ENCODE peak calls at places on chromosomes 5 and 9, in nine cellular contexts. Q is kidney; C is brain microvascular endothelial cell; F is HCT116; A is A673; Z is cardiac muscle cell; S is CD8-positive, alpha-beta T cell; T is psoas muscle; U is heart right ventricle. R is an unnamed sample. For H3K36me3, the result is how much of the 10 kb centered on the place peaks cover.

GRCh38 chr9:132239999-132240859 is 78.4 kb downstream of the NTNG2 start:
- DNase-seq in Q (peak), C (no peak), F (no peak), A (no peak), Z (no peak), S (no peak), T (no peak), U (no peak), R (peak)

GRCh38 chr5:44868541-44868940 is 59.8 kb downstream of the MRPS30 start:
- DNase-seq in Q (no peak), C (no peak), F (no peak), A (no peak), Z (no peak), S (no peak), T (no peak), U (no peak), R (no peak)

GRCh38 chr5:159620853-159621540 is 290.7 kb upstream of the IL12B start:
- DNase-seq in Q (no peak), C (no peak), F (no peak), A (no peak), Z (peak), S (no peak), T (no peak), U (no peak), R (no peak)

GRCh38 chr5:55278778-55279177 is 28.7 kb downstream of the DHX29 start:
- DNase-seq in Q (no peak), C (peak), F (no peak), A (no peak), Z (no peak), S (no peak), T (no peak), U (no peak), R (no peak)

GRCh38 chr5:125455041-125455440 is 708.6 kb upstream of the ZNF608 start:
- DNase-seq in Q (no peak), C (no peak), F (no peak), A (no peak), Z (peak), S (no peak), T (no peak), U (no peak), R (no peak)

GRCh38 chr9:23557691-23558090 is 268.3 kb downstream of the ELAVL2 start:
- DNase-seq in Q (no peak), C (no peak), F (no peak), A (no peak), Z (no peak), S (no peak), T (no peak), U (no peak), R (no peak)

GRCh38 chr5:143516249-143516648 is 112.8 kb upstream of the NR3C1 start:
- DNase-seq in Q (no peak), C (no peak), F (no peak), A (no peak), Z (no peak), S (no peak), T (no peak), U (no peak), R (no peak)

GRCh38 chr9:126869368-126869767 is 8.9 kb downstream of the ZBTB34 start:
- DNase-seq in Q (no peak), C (no peak), F (no peak), A (no peak), Z (no peak), S (no peak), T (no peak), U (no peak), R (no peak)

GRCh38 chr5:148808864-148809642 is 17.4 kb upstream of the ADRB2 start:
- DNase-seq in Q (no peak), C (no peak), F (no peak), A (peak), Z (no peak), S (no peak), T (no peak), U (peak), R (peak)

GRCh38 chr5:9183306-9183705 is 362.6 kb downstream of the SEMA5A start:
- DNase-seq in Q (no peak), C (no peak), F (no peak), A (no peak), Z (no peak), S (no peak), T (no peak), U (no peak), R (no peak)

GRCh38 chr9:107243757-107244156 is 39.3 kb upstream of the RAD23B start:
- DNase-seq in Q (no peak), C (peak), F (peak), A (no peak), Z (no peak), S (no peak), T (no peak), U (no peak), R (no peak)

GRCh38 chr5:107514305-107514704 is 156.4 kb downstream of the EFNA5 start:
- DNase-seq in Q (no peak), C (no peak), F (no peak), A (no peak), Z (no peak), S (no peak), T (no peak), U (no peak), R (no peak)

DNA sequence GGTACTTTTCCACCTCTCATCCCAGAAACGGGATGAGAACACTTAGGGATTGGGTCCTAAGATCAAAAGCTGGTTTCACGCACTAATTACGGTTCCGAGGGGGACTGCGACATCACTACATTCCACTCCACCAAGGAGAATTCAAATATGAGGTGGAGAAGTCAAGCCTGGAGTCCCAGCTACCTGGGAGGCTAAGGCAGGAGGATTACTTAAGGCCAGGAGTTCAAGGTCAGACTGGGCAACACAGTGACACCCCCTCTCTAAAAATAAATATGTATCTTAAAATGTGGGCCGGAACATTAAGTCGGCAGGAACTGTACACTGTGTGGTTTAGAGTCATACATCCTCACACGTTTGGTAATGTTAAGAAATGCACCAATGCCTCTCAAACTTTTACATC is 1.6 kb downstream of the GOLGA2 start:
- DNase-seq in Q (no peak), C (no peak), F (no peak), A (no peak), Z (no peak), S (no peak), T (no peak), U (no peak), R (no peak)
- H3K4me3 ChIP-seq in Q (peak), C (peak), F (peak), A (peak), Z (no peak), S (no peak), T (peak), U (peak), R (peak)

GRCh38 chr5:169592937-169593650 is 9.5 kb downstream of the SPDL1 start:
- DNase-seq in Q (no peak), C (no peak), F (no peak), A (no peak), Z (no peak), S (no peak), T (no peak), U (no peak), R (no peak)

GRCh38 chr5:169590602-169591001 is 7.0 kb downstream of the SPDL1 start:
- DNase-seq in Q (no peak), C (no peak), F (no peak), A (no peak), Z (no peak), S (no peak), T (no peak), U (no peak), R (no peak)

GRCh38 chr5:169599451-169599850 is 15.9 kb downstream of the SPDL1 start:
- DNase-seq in Q (no peak), C (peak), F (no peak), A (no peak), Z (no peak), S (no peak), T (no peak), U (no peak), R (no peak)

GRCh38 chr5:169591636-169592035 is 8.1 kb downstream of the SPDL1 start:
- DNase-seq in Q (no peak), C (peak), F (no peak), A (no peak), Z (peak), S (no peak), T (no peak), U (no peak), R (no peak)

DNA sequence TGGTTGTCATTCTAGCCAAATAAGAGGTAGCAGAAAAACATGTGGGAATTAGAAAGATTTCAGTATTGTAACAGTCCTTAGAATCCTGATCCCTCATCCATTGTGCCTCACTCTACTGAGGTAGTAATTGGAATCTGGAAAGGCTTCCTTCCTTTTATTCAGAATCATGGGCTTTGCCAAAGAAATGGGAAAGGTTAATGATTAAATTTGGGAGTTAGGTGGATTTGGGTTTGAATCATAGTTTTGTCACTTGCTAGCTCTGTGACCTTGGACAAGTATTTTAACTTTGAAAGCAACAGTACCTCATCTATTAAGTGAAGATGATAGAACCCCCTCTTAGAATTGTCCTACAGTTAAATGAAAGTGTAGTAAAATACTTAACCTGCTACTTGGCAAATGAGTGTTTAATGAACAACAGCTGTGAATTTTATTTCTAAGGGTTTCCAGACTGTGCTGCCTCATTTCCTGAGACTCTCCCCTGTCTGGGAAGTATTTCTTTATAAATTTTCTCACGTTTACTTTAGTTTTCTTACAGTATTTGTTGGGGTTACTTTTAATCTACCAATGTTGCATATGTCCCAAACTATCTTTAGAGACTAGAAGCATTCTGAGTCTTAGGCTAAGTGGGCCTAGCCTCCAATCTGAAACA is 11.7 kb downstream of the SPDL1 start:
- DNase-seq in Q (no peak), C (no peak), F (no peak), A (no peak), Z (no peak), S (no peak), T (no peak), U (no peak), R (no peak)
- H3K36me3 ChIP-seq in Q (under half), C (under half), F (half or more), A (half or more), Z (half or more), S (under half), T (half or more), U (half or more), R (half or more)

DNA sequence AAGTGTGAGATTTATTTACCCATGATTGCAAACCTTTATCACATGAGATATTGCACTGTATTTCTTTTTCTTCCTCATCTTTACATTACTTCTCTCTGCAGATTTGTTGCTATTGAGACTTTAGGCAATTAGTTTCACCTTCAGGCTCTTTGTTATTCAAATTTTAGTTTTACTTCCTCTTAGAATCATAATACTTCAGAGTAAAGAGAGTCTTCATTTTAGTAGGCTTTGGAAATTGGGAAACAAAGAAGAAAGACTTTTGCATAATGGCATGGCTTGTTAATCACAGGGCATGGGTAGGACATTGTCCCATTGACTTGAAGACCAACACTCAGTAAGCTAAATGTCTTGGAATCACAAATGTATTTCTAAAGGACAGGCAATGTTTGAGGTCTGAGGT is 1.2 kb upstream of the PCDHGA5 start:
- DNase-seq in Q (no peak), C (no peak), F (no peak), A (no peak), Z (no peak), S (no peak), T (no peak), U (no peak), R (no peak)
- TF ChIP-seq CTCF in Q (no peak), C (no peak), F (no peak), A (no peak), Z (no peak), S (no peak), T (no peak), U (no peak), R (no peak)

GRCh38 chr9:108759835-108760234 is 96.0 kb downstream of the ACTL7B start:
- DNase-seq in Q (no peak), C (no peak), F (no peak), A (no peak), Z (no peak), S (no peak), T (no peak), U (no peak), R (no peak)

GRCh38 chr9:108762348-108763055 is 93.3 kb downstream of the ACTL7B start:
- DNase-seq in Q (no peak), C (no peak), F (no peak), A (no peak), Z (no peak), S (no peak), T (no peak), U (no peak), R (no peak)

GRCh38 chr9:108761530-108762347 is 94.0 kb downstream of the ACTL7B start:
- DNase-seq in Q (no peak), C (peak), F (peak), A (peak), Z (peak), S (no peak), T (peak), U (peak), R (no peak)

GRCh38 chr9:108759399-108759798 is 96.4 kb downstream of the ACTL7B start:
- DNase-seq in Q (no peak), C (no peak), F (no peak), A (no peak), Z (no peak), S (no peak), T (no peak), U (no peak), R (no peak)

DNA sequence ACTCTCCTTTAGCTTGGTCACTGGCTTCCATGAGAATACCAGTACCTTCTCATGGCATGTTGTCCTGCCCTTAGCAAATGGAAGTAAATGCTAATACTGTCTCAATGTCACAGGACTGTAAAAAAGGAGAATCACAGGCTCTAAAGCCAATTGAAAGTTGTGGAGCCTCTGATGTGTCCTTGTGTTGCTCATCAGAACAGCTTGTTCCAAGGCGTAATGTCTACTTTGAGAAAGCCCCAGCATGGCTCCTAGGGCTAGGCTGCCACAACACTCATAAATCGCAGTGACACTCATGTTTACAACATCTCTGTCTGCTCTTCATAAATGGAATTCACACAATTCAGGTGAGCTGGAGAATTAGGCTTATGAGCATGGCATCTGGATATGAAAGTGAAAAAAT is 94.9 kb downstream of the ACTL7B start:
- DNase-seq in Q (no peak), C (no peak), F (no peak), A (no peak), Z (no peak), S (no peak), T (no peak), U (no peak), R (no peak)
- H3K4me3 ChIP-seq in Q (no peak), C (no peak), F (no peak), A (no peak), Z (no peak), S (no peak), T (no peak), U (no peak), R (no peak)

DNA sequence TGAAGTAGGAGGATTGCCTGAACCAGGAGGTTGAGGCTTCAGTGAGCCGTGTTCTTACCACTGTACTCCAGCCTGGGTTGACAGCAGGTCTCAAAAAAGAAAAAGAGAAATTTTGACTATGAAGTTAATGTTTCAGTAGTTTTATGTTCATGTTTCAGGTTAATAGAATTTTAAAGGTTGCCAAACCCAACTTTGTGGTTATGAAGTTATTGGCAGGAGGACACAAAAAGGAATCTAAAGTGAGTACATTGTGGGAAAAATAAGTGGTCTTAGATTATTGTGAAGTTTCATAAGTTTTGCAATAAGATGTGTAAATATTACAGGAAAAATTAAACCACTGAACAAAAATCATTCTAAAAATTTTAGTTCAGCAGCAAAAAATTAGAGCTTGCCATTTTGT is 78.6 kb downstream of the GOLM1 start:
- DNase-seq in Q (no peak), C (no peak), F (no peak), A (no peak), Z (peak), S (no peak), T (no peak), U (no peak), R (no peak)
- H3K36me3 ChIP-seq in Q (under half), C (under half), F (under half), A (under half), Z (half or more), S (under half), T (half or more), U (half or more), R (half or more)

GRCh38 chr5:23208959-23209431 is 298.4 kb upstream of the PRDM9 start:
- DNase-seq in Q (no peak), C (peak), F (no peak), A (peak), Z (peak), S (no peak), T (no peak), U (peak), R (no peak)
- TF ChIP-seq CTCF in Q (peak), C (peak), F (no peak), A (peak), Z (peak), S (no peak), T (peak), U (peak), R (peak)

GRCh38 chr5:142358121-142358520 is 33.3 kb upstream of the SPRY4 start:
- DNase-seq in Q (no peak), C (no peak), F (no peak), A (no peak), Z (no peak), S (no peak), T (no peak), U (no peak), R (no peak)
- H3K4me3 ChIP-seq in Q (no peak), C (no peak), F (no peak), A (no peak), Z (no peak), S (no peak), T (no peak), U (peak), R (peak)

DNA sequence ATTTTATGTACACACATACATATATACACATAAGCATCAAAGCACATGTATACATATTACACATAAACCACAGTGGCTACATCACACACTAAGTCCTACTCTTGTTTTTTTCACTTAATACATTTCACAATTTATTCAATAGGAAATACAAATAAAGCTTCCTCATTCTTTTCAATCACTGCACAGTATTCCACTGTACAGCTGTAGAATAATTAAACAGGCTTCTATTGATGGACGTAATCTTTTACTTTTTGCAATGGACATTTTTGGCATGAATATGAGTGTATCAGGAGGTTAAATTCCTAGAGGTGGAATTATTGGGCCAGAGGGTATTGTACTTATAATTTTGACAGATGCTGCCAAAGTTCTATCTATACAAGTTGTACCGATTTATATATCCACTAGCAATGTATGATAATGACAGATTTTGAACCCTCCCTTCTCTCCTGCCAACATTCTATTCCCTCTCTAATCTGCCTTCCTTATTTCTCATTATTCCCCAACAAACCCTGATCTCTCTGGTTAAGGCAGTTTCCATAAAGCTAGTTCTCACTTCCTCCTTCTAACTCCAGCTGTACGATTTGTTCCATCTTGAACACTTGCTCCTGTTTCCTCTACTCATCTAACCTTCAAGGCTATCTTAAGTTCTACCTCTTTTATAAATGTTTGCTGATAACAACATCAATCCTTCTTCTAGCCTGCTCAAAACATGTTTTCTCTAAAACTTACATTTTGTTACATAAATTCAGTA is 35.2 kb downstream of the MRPS27 start:
- DNase-seq in Q (no peak), C (no peak), F (no peak), A (no peak), Z (no peak), S (no peak), T (no peak), U (no peak), R (no peak)
- H3K36me3 ChIP-seq in Q (under half), C (under half), F (under half), A (under half), Z (under half), S (under half), T (under half), U (under half), R (under half)

GRCh38 chr5:150124111-150124557 is 31.5 kb downstream of the PDGFRB start:
- DNase-seq in Q (peak), C (no peak), F (no peak), A (no peak), Z (no peak), S (no peak), T (no peak), U (no peak), R (no peak)

GRCh38 chr5:150122536-150123481 is 32.8 kb downstream of the PDGFRB start:
- DNase-seq in Q (peak), C (no peak), F (no peak), A (no peak), Z (no peak), S (no peak), T (no peak), U (no peak), R (no peak)

GRCh38 chr5:150121448-150122157 is 34.0 kb downstream of the PDGFRB start:
- DNase-seq in Q (peak), C (no peak), F (no peak), A (no peak), Z (no peak), S (no peak), T (no peak), U (no peak), R (no peak)

GRCh38 chr5:150120617-150121447 is 34.5 kb upstream of the CSF1R start:
- DNase-seq in Q (peak), C (no peak), F (no peak), A (no peak), Z (no peak), S (no peak), T (no peak), U (no peak), R (no peak)

DNA sequence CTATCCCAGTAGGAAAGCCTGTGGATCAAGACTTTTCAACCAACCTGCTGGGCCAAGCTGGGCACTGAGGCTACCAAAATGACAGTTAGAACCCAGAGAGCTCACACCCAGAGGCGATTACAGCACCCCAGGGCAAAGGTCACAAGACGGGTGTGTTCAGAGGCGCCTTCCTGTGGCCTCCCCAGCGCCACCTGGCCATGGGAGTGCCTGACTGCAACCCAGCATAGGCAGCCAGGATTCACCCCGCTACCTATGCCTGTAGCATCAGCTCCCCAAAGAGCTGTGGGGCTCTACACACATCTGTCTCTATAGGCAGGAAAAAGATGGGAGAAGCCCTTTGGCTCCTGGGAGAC is 33.5 kb downstream of the PDGFRB start:
- DNase-seq in Q (peak), C (no peak), F (no peak), A (no peak), Z (no peak), S (no peak), T (no peak), U (no peak), R (peak)
- TF ChIP-seq CTCF in Q (no peak), C (peak), F (peak), A (peak), Z (peak), S (no peak), T (no peak), U (no peak), R (peak)